ENCODE peak calls at places on chromosomes 11 and 22, in four cellular contexts. N, Q, D and C are unnamed samples.
A peak's percentile ranks its signal among the peaks of the same experiment; 100 is the strongest.

GRCh38 chr11:96257972-96258951 is 84.7 kb downstream of the MAML2 start:
- DNase-seq in Q (peak; percentile 58), D (peak; percentile 19), N (no peak), C (no peak)

GRCh38 chr11:65785329-65786007 is 1.4 kb upstream of the OVOL1 start:
- DNase-seq in Q (no peak), D (no peak), N (no peak), C (peak; percentile 34)

GRCh38 chr11:8372641-8373381 is 109.1 kb upstream of the LMO1 start:
- DNase-seq in Q (no peak), N (no peak), D (no peak), C (no peak)

GRCh38 chr11:20355221-20356219 is 8.0 kb upstream of the HTATIP2 start:
- DNase-seq in N (no peak), Q (peak; percentile 58), D (no peak), C (no peak)

GRCh38 chr11:26286472-26287066 is 45.4 kb upstream of the ANO3 start:
- DNase-seq in D (no peak), N (no peak), Q (peak; percentile 37), C (no peak)

GRCh38 chr11:95453616-95454118 is 222.7 kb upstream of the SESN3 start:
- DNase-seq in D (no peak), Q (no peak), N (peak; percentile 81), C (no peak)

GRCh38 chr22:27391092-27391770 is 410.3 kb downstream of the MN1 start:
- DNase-seq in Q (no peak), N (no peak), D (no peak), C (no peak)

GRCh38 chr22:37925311-37925710 is 19.2 kb downstream of the MICALL1 start:
- DNase-seq in D (no peak), Q (no peak), N (no peak), C (no peak)

GRCh38 chr11:73838443-73839122 is 38.1 kb downstream of the COA4 start:
- DNase-seq in N (no peak), D (no peak), Q (peak; percentile 50), C (no peak)